ENCODE peak calls at places on chromosomes 6 and 20, in five cellular contexts. L is lower lobe of right lung; K is GM06990; J is stimulated activated CD4-positive, alpha-beta T cell treated with anti-CD3 and anti-CD28 coated beads, Interleukin-15, amount 100 ng/mL, for 1 hour; G is activated T-helper 1 cell treated with anti-CD3 and anti-CD28 coated beads, Interleukin-12 subunit alpha, Interleukin-12 subunit beta, Interleukin-2, Interleukin-4 antibody, amounts not matched to agents 30 ng/mL and 10 ng/mL and 1 ng/mL, durations not matched to agents 14 hours and 24 hours and 36 hours. E is an unnamed sample.

GRCh38 chr20:14830899-14831298 is 493.5 kb upstream of the FLRT3 start:
- DNase-seq in L (no peak), G (no peak), K (peak), J (no peak), E (no peak)

GRCh38 chr6:128889870-128890269 is 6.9 kb downstream of the LAMA2 start:
- DNase-seq in L (no peak), K (no peak), G (no peak), J (no peak), E (no peak)

GRCh38 chr20:63497138-63497945 is 1.5 kb downstream of the EEF1A2 start:
- DNase-seq in K (no peak), J (no peak), G (no peak), L (no peak), E (no peak)

GRCh38 chr6:42251911-42252637 is 34.4 kb upstream of the MRPS10 start:
- DNase-seq in J (no peak), L (no peak), G (no peak), K (no peak), E (peak)

GRCh38 chr6:43982084-43982625 is 145.1 kb downstream of the MRPL14 start:
- DNase-seq in K (no peak), J (no peak), G (no peak), L (no peak), E (no peak)

GRCh38 chr6:159608961-159609673 is 83.9 kb downstream of the SOD2 start:
- DNase-seq in K (no peak), G (no peak), J (no peak), L (no peak), E (no peak)

GRCh38 chr6:104159045-104159618 is 700.6 kb downstream of the HACE1 start:
- DNase-seq in J (no peak), K (no peak), L (no peak), G (no peak), E (no peak)

GRCh38 chr20:24303393-24303792 is 166.0 kb upstream of the SYNDIG1 start:
- DNase-seq in G (no peak), J (no peak), L (no peak), K (no peak), E (peak)

GRCh38 chr6:129281173-129281796 is 398.3 kb downstream of the LAMA2 start:
- DNase-seq in J (no peak), K (no peak), G (no peak), L (no peak), E (no peak)

GRCh38 chr6:109332748-109333147 is 49.5 kb downstream of the CD164 start:
- DNase-seq in G (no peak), K (no peak), L (no peak), J (no peak), E (peak)

GRCh38 chr6:13913226-13914001 is 11.3 kb upstream of the RNF182 start:
- DNase-seq in J (no peak), L (no peak), K (no peak), G (no peak), E (no peak)

E was measured in mucosa of descending colon.